ENCODE peak calls at places on chromosomes 2 and 18, in nine cellular contexts. A is HT-29; Q is stimulated activated CD8-positive, alpha-beta memory T cell treated with anti-CD3 and anti-CD28 coated beads, Interleukin-2, amount 100 ng/mL, for 1 hour; V is breast epithelium; P is colonic mucosa; F is Kasumi-1; I is GM10248; W is LoVo; Z is GOT3. C is an unnamed sample.

GRCh38 chr2:209977386-209978239 is 24.8 kb upstream of the RPE start:
- DNase-seq in P (no peak), V (no peak), F (peak; percentile 6), Z (no peak), I (peak; percentile 49), W (peak; percentile 47), A (peak; percentile 67), Q (no peak), C (no peak)

GRCh38 chr2:28165087-28165652 is 227.5 kb upstream of the FOSL2 start:
- DNase-seq in P (no peak), I (no peak), Q (no peak), V (no peak), A (no peak), F (no peak), W (no peak), Z (no peak), C (no peak)

GRCh38 chr2:28052691-28053090 is 162.2 kb downstream of the BABAM2 start:
- DNase-seq in P (no peak), A (no peak), Z (no peak), Q (no peak), V (no peak), I (no peak), W (no peak), F (no peak), C (peak; percentile 30)

GRCh38 chr18:48955528-48956261 is 4.9 kb upstream of the SMAD7 start:
- DNase-seq in W (no peak), F (no peak), Q (no peak), Z (peak; percentile 3), I (no peak), A (peak; percentile 71), V (no peak), P (no peak), C (peak; percentile 85)

GRCh38 chr2:183347969-183348368 is 223.7 kb downstream of the NUP35 start:
- DNase-seq in Q (no peak), V (no peak), F (no peak), A (no peak), P (no peak), W (no peak), I (no peak), Z (no peak), C (no peak)

GRCh38 chr18:62493033-62493862 is 29.6 kb upstream of the ZCCHC2 start:
- DNase-seq in F (no peak), A (no peak), Z (no peak), P (no peak), W (no peak), V (no peak), I (no peak), Q (no peak), C (no peak)

GRCh38 chr2:71700880-71701397 is 247.6 kb downstream of the DYSF start:
- DNase-seq in P (no peak), W (no peak), I (no peak), A (no peak), F (no peak), V (peak; percentile 95), Q (no peak), Z (no peak), C (peak; percentile 91)

GRCh38 chr18:13611616-13612110 is 114.7 kb downstream of the FAM210A start:
- DNase-seq in Q (no peak), I (no peak), F (peak; percentile 74), W (no peak), Z (no peak), V (no peak), A (no peak), P (no peak), C (no peak)

GRCh38 chr2:238965371-238966273 is 117.7 kb downstream of the TWIST2 start:
- DNase-seq in Z (no peak), F (no peak), V (no peak), I (no peak), P (peak; percentile 15), W (no peak), Q (no peak), A (no peak), C (peak; percentile 40)

GRCh38 chr2:9021563-9022211 is 18.2 kb upstream of the MBOAT2 start:
- DNase-seq in Q (no peak), I (no peak), V (no peak), A (no peak), W (no peak), F (no peak), Z (no peak), P (no peak), C (no peak)

GRCh38 chr2:227238242-227239237 is 74.1 kb downstream of the COL4A3 start:
- DNase-seq in P (peak; percentile 74), Q (peak; percentile 14), V (peak; percentile 41), A (peak; percentile 74), I (peak; percentile 50), F (peak; percentile 16), W (peak; percentile 63), Z (peak; percentile 17), C (peak; percentile 55)

GRCh38 chr2:96452054-96452453 is 53.1 kb downstream of the NEURL3 start:
- DNase-seq in W (no peak), P (no peak), Z (no peak), I (no peak), F (no peak), A (no peak), Q (no peak), V (no peak), C (no peak)

GRCh38 chr18:76817888-76818611 is 4.3 kb upstream of the ZNF236 start:
- DNase-seq in Z (no peak), F (no peak), W (no peak), V (no peak), Q (no peak), A (no peak), P (no peak), I (no peak), C (no peak)

GRCh38 chr2:239903210-239903609 is 121.9 kb downstream of the NDUFA10 start:
- DNase-seq in W (no peak), I (no peak), P (no peak), Z (no peak), Q (no peak), F (no peak), V (no peak), A (no peak), C (no peak)

GRCh38 chr2:109213646-109214417 is 84.8 kb downstream of the SH3RF3 start:
- DNase-seq in Z (no peak), W (peak; percentile 83), P (no peak), I (peak; percentile 39), Q (peak; percentile 9), A (peak; percentile 19), V (no peak), F (peak; percentile 83), C (peak; percentile 73)

GRCh38 chr2:184875212-184875611 is 276.9 kb downstream of the ZNF804A start:
- DNase-seq in F (no peak), P (no peak), A (no peak), V (no peak), W (no peak), I (no peak), Q (no peak), Z (no peak), C (no peak)

GRCh38 chr2:217941886-217942728 is 60.7 kb downstream of the TNS1 start:
- DNase-seq in P (no peak), V (no peak), Q (no peak), A (no peak), I (no peak), Z (no peak), W (no peak), F (no peak), C (no peak)

GRCh38 chr2:231132126-231132525 is 7.3 kb upstream of the HTR2B start:
- DNase-seq in I (no peak), A (no peak), Z (no peak), P (no peak), F (no peak), W (no peak), V (no peak), Q (no peak), C (peak; percentile 34)

GRCh38 chr2:173282795-173283545 is 71.7 kb upstream of the CDCA7 start:
- DNase-seq in Q (no peak), Z (no peak), I (no peak), A (no peak), W (no peak), F (no peak), P (no peak), V (peak; percentile 70), C (no peak)

GRCh38 chr18:42157420-42157819 is 202.4 kb downstream of the PIK3C3 start:
- DNase-seq in Z (no peak), P (no peak), F (no peak), Q (no peak), I (no peak), V (no peak), W (no peak), A (no peak), C (no peak)

GRCh38 chr2:141482697-141483096 is 648.1 kb downstream of the LRP1B start:
- DNase-seq in W (no peak), Z (no peak), F (no peak), P (no peak), V (no peak), I (no peak), Q (no peak), A (no peak), C (no peak)

GRCh38 chr2:148338544-148338943 is 306.0 kb upstream of the EPC2 start:
- DNase-seq in Z (no peak), I (no peak), P (no peak), W (no peak), V (no peak), Q (no peak), F (no peak), A (no peak), C (no peak)

C was measured in SJSA1.